ENCODE peak calls at places on chromosome 18, in six cellular contexts. J is NCI-H2081; Y is psoas muscle; S is CD4-positive, alpha-beta T cell; X is HFFc6; D is GF-D8. T is an unnamed sample.

GRCh38 chr18:61085036-61085435 is 248.2 kb upstream of the CDH20 start:
- DNase-seq in Y (no peak), D (no peak), X (no peak), S (no peak), J (no peak), T (no peak)

GRCh38 chr18:74203811-74204210 is 55.5 kb downstream of the TIMM21 start:
- DNase-seq in X (no peak), Y (no peak), S (no peak), D (no peak), J (no peak), T (no peak)

GRCh38 chr18:30992231-30992630 is 50.3 kb downstream of the DSC3 start:
- DNase-seq in S (no peak), Y (no peak), D (no peak), X (no peak), J (no peak), T (no peak)

GRCh38 chr18:37778417-37779165 is 213.0 kb upstream of the CELF4 start:
- DNase-seq in D (no peak), X (peak; percentile 2), Y (peak; percentile 44), J (peak; percentile 57), S (no peak), T (peak; percentile 51)

GRCh38 chr18:26056291-26056690 is 34.1 kb downstream of the SS18 start:
- DNase-seq in S (no peak), J (no peak), X (no peak), D (no peak), Y (no peak), T (no peak)

GRCh38 chr18:55228191-55228590 is 268.9 kb upstream of the CCDC68 start:
- DNase-seq in S (no peak), Y (no peak), D (no peak), X (peak; percentile 48), J (no peak), T (no peak)

GRCh38 chr18:51195602-51196115 is 1.8 kb downstream of the MEX3C start:
- DNase-seq in S (no peak), D (peak; percentile 49), X (no peak), Y (no peak), J (peak; percentile 69), T (peak; percentile 72)

GRCh38 chr18:62828852-62829251 is 113.5 kb downstream of the PHLPP1 start:
- DNase-seq in S (no peak), Y (no peak), J (no peak), D (no peak), X (no peak), T (no peak)

GRCh38 chr18:29218101-29218500 is 1041.2 kb upstream of the CDH2 start:
- DNase-seq in X (peak; percentile 26), Y (no peak), D (no peak), J (no peak), S (no peak), T (no peak)

GRCh38 chr18:50986360-50987087 is 18.7 kb downstream of the ELAC1 start:
- DNase-seq in S (no peak), D (no peak), X (peak; percentile 81), J (no peak), Y (no peak), T (no peak)

GRCh38 chr18:34651586-34652369 is 58.3 kb upstream of the DTNA start:
- DNase-seq in D (no peak), J (no peak), X (no peak), S (no peak), Y (no peak), T (no peak)

GRCh38 chr18:50177294-50177992 is 17.5 kb downstream of the MYO5B start:
- DNase-seq in D (no peak), J (no peak), X (no peak), S (no peak), Y (no peak), T (no peak)

GRCh38 chr18:48531979-48532378 is 6.9 kb upstream of the CTIF start:
- DNase-seq in D (no peak), X (no peak), Y (no peak), S (no peak), J (no peak), T (no peak)

GRCh38 chr18:67599277-67599676 is 82.8 kb upstream of the DSEL start:
- DNase-seq in X (no peak), Y (no peak), J (no peak), D (no peak), S (no peak), T (no peak)

GRCh38 chr18:65859075-65859474 is 108.3 kb downstream of the CDH7 start:
- DNase-seq in X (no peak), J (no peak), S (no peak), Y (no peak), D (no peak), T (no peak)

GRCh38 chr18:13313006-13313661 is 94.6 kb downstream of the LDLRAD4 start:
- DNase-seq in S (no peak), J (no peak), Y (no peak), D (no peak), X (no peak), T (no peak)

GRCh38 chr18:79526468-79527460 is 131.0 kb downstream of the NFATC1 start:
- DNase-seq in X (no peak), Y (no peak), J (no peak), D (no peak), S (no peak), T (no peak)

GRCh38 chr18:62550746-62551145 is 27.9 kb downstream of the ZCCHC2 start:
- DNase-seq in S (no peak), Y (no peak), J (no peak), D (no peak), X (no peak), T (no peak)

GRCh38 chr18:10923671-10924070 is 225.7 kb downstream of the PIEZO2 start:
- DNase-seq in D (no peak), X (no peak), J (no peak), S (no peak), Y (no peak), T (no peak)

GRCh38 chr18:78975282-78975681 is 4.3 kb upstream of the SALL3 start:
- DNase-seq in X (no peak), S (no peak), Y (no peak), J (no peak), D (no peak), T (no peak)

GRCh38 chr18:3652380-3653262 is 202.6 kb downstream of the TGIF1 start:
- DNase-seq in J (no peak), X (peak; percentile 88), Y (peak; percentile 28), D (peak; percentile 95), S (no peak), T (peak; percentile 84)

GRCh38 chr18:36153203-36153602 is 23.5 kb downstream of the ELP2 start:
- DNase-seq in S (no peak), X (peak; percentile 86), Y (no peak), J (no peak), D (no peak), T (no peak)

GRCh38 chr18:49723648-49724180 is 89.6 kb downstream of the ACAA2 start:
- DNase-seq in J (no peak), Y (no peak), D (no peak), S (no peak), X (peak; percentile 3), T (no peak)

GRCh38 chr18:5309888-5310470 is 14.5 kb upstream of the ZBTB14 start:
- DNase-seq in S (peak; percentile 22), X (no peak), Y (no peak), D (peak; percentile 22), J (no peak), T (peak; percentile 52)

GRCh38 chr18:48800877-48801727 is 149.7 kb downstream of the SMAD7 start:
- DNase-seq in S (no peak), X (peak; percentile 45), D (no peak), J (no peak), Y (no peak), T (peak; percentile 51)

GRCh38 chr18:3816601-3817363 is 366.8 kb downstream of the TGIF1 start:
- DNase-seq in Y (no peak), S (no peak), D (no peak), X (peak; percentile 95), J (no peak), T (peak; percentile 52)

GRCh38 chr18:57433492-57434176 is 1.5 kb upstream of the ONECUT2 start:
- DNase-seq in Y (no peak), S (no peak), X (no peak), D (no peak), J (no peak), T (no peak)

GRCh38 chr18:69484699-69485396 is 84.2 kb downstream of the DOK6 start:
- DNase-seq in X (no peak), J (no peak), Y (no peak), S (no peak), D (no peak), T (no peak)

GRCh38 chr18:32373995-32374394 is 96.7 kb downstream of the GAREM1 start:
- DNase-seq in D (no peak), J (peak; percentile 64), X (no peak), Y (no peak), S (no peak), T (peak; percentile 79)

T was measured in Peyer's patch.